ENCODE peak calls at places on chromosomes 12 and 14, in four cellular contexts. One of them, this sample, is unnamed.

GRCh38 chr12:53113307-53113706 is 10.0 kb downstream of the SOAT2 start:
- DNase-seq in GM12865: no peak
- DNase-seq in psoas muscle: no peak
- DNase-seq in kidney: no peak
- DNase-seq in this sample: no peak

GRCh38 chr12:92509156-92509758 is 193.5 kb upstream of the PLEKHG7 start:
- DNase-seq in psoas muscle: no peak
- DNase-seq in kidney: no peak
- DNase-seq in GM12865: no peak
- DNase-seq in this sample: no peak

GRCh38 chr14:70514168-70515069 is 20.4 kb downstream of the ADAM20 start:
- DNase-seq in psoas muscle: no peak
- DNase-seq in GM12865: peak
- DNase-seq in kidney: no peak
- DNase-seq in this sample: no peak

GRCh38 chr14:89479802-89480201 is 62.8 kb upstream of the FOXN3 start:
- DNase-seq in psoas muscle: no peak
- DNase-seq in kidney: no peak
- DNase-seq in GM12865: no peak
- DNase-seq in this sample: no peak

GRCh38 chr12:110606253-110606611 is 7.7 kb upstream of the TCTN1 start:
- DNase-seq in kidney: no peak
- DNase-seq in GM12865: peak
- DNase-seq in psoas muscle: no peak
- DNase-seq in this sample: no peak

GRCh38 chr14:99624971-99625370 is 20.0 kb upstream of the HHIPL1 start:
- DNase-seq in kidney: peak
- DNase-seq in psoas muscle: no peak
- DNase-seq in GM12865: peak
- DNase-seq in this sample: no peak

GRCh38 chr14:84036863-84037262 is 1493.1 kb upstream of the FLRT2 start:
- DNase-seq in GM12865: peak
- DNase-seq in kidney: no peak
- DNase-seq in psoas muscle: no peak
- DNase-seq in this sample: no peak

GRCh38 chr14:65258391-65258790 is 154.1 kb upstream of the FUT8 start:
- DNase-seq in GM12865: no peak
- DNase-seq in kidney: no peak
- DNase-seq in psoas muscle: no peak
- DNase-seq in this sample: no peak

GRCh38 chr14:86481105-86481504 is 951.2 kb downstream of the FLRT2 start:
- DNase-seq in GM12865: no peak
- DNase-seq in kidney: no peak
- DNase-seq in psoas muscle: no peak
- DNase-seq in this sample: no peak

GRCh38 chr12:25368542-25368941 is 117.8 kb upstream of the KRAS start:
- DNase-seq in GM12865: no peak
- DNase-seq in psoas muscle: no peak
- DNase-seq in kidney: no peak
- DNase-seq in this sample: no peak

GRCh38 chr14:38297681-38298080 is 41.8 kb upstream of the CLEC14A start:
- DNase-seq in kidney: no peak
- DNase-seq in GM12865: no peak
- DNase-seq in psoas muscle: no peak
- DNase-seq in this sample: no peak

GRCh38 chr14:71610149-71610548 is 322.1 kb upstream of the RGS6 start:
- DNase-seq in GM12865: no peak
- DNase-seq in psoas muscle: no peak
- DNase-seq in kidney: no peak
- DNase-seq in this sample: no peak

GRCh38 chr12:58368001-58368400 is 426.6 kb downstream of the ATP23 start:
- DNase-seq in psoas muscle: no peak
- DNase-seq in GM12865: no peak
- DNase-seq in kidney: no peak
- DNase-seq in this sample: no peak

GRCh38 chr14:101506921-101507300 is 54.4 kb upstream of the DIO3 start:
- DNase-seq in psoas muscle: no peak
- DNase-seq in GM12865: no peak
- DNase-seq in kidney: peak
- DNase-seq in this sample: no peak

GRCh38 chr12:117836999-117837736 is 131.6 kb downstream of the KSR2 start:
- DNase-seq in psoas muscle: peak
- DNase-seq in GM12865: peak
- DNase-seq in kidney: peak
- DNase-seq in this sample: peak

GRCh38 chr14:72892879-72893635 is 844 bp downstream of the DPF3 start:
- DNase-seq in GM12865: peak
- DNase-seq in kidney: peak
- DNase-seq in psoas muscle: peak
- DNase-seq in this sample: no peak

GRCh38 chr12:53063708-53064612 is 14.1 kb downstream of the TNS2 start:
- DNase-seq in GM12865: no peak
- DNase-seq in psoas muscle: peak
- DNase-seq in kidney: peak
- DNase-seq in this sample: no peak

GRCh38 chr14:100541621-100542560 is 45.3 kb downstream of the BEGAIN start:
- DNase-seq in GM12865: no peak
- DNase-seq in psoas muscle: no peak
- DNase-seq in kidney: peak
- DNase-seq in this sample: no peak

GRCh38 chr12:51460519-51460918 is 35.9 kb downstream of the SLC4A8 start:
- DNase-seq in kidney: no peak
- DNase-seq in GM12865: no peak
- DNase-seq in psoas muscle: no peak
- DNase-seq in this sample: no peak

GRCh38 chr12:82910246-82910893 is 223.7 kb downstream of the TMTC2 start:
- DNase-seq in kidney: no peak
- DNase-seq in psoas muscle: no peak
- DNase-seq in GM12865: no peak
- DNase-seq in this sample: no peak
- TF ChIP-seq CTCF in kidney: no peak
- TF ChIP-seq CTCF in psoas muscle: no peak
- TF ChIP-seq CTCF in GM12865: no peak
- TF ChIP-seq CTCF in this sample: no peak

GRCh38 chr14:34372766-34373165 is 89.3 kb downstream of the SPTSSA start:
- DNase-seq in psoas muscle: no peak
- DNase-seq in GM12865: no peak
- DNase-seq in kidney: no peak
- DNase-seq in this sample: no peak

GRCh38 chr14:34374998-34375740 is 86.9 kb downstream of the SPTSSA start:
- DNase-seq in kidney: no peak
- DNase-seq in psoas muscle: no peak
- DNase-seq in GM12865: no peak
- DNase-seq in this sample: no peak

GRCh38 chr14:34380446-34380845 is 81.6 kb downstream of the SPTSSA start:
- DNase-seq in GM12865: no peak
- DNase-seq in psoas muscle: no peak
- DNase-seq in kidney: no peak
- DNase-seq in this sample: no peak

GRCh38 chr14:34379809-34380147 is 82.3 kb downstream of the SPTSSA start:
- DNase-seq in GM12865: no peak
- DNase-seq in psoas muscle: no peak
- DNase-seq in kidney: no peak
- DNase-seq in this sample: no peak

GRCh38 chr14:34376868-34377267 is 85.2 kb downstream of the SPTSSA start:
- DNase-seq in GM12865: no peak
- DNase-seq in kidney: no peak
- DNase-seq in psoas muscle: no peak
- DNase-seq in this sample: no peak
- H3K4me3 ChIP-seq in GM12865: no peak
- H3K4me3 ChIP-seq in kidney: no peak
- H3K4me3 ChIP-seq in psoas muscle: no peak
- H3K4me3 ChIP-seq in this sample: no peak

DNA sequence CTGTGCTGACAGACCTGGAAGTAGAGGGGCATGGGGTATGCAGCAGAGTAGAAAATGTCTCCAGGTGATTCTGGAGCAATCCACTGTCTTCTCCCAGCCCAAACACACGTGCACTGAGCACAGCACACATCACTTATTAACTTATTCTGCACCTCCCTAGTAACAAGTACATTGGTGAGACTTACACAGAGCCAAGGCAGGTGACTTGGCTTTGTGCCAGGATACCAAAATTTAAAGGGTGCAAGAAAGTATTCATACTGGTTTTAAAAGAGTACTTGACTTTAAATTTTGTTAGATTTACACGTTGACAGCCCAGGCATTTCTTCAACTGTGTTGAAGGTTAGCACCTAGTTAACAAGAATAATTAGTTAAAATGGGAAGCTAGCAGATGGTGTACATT is 11.1 kb upstream of the CARMIL3 start:
- DNase-seq in kidney: no peak
- DNase-seq in psoas muscle: no peak
- DNase-seq in GM12865: no peak
- DNase-seq in this sample: no peak
- TF ChIP-seq CTCF in kidney: no peak
- TF ChIP-seq CTCF in psoas muscle: no peak
- TF ChIP-seq CTCF in GM12865: no peak
- TF ChIP-seq CTCF in this sample: no peak

GRCh38 chr14:50804181-50804721 is 26.7 kb downstream of the NIN start:
- DNase-seq in kidney: no peak
- DNase-seq in psoas muscle: no peak
- DNase-seq in GM12865: no peak
- DNase-seq in this sample: no peak
- H3K4me3 ChIP-seq in kidney: no peak
- H3K4me3 ChIP-seq in psoas muscle: no peak
- H3K4me3 ChIP-seq in GM12865: no peak
- H3K4me3 ChIP-seq in this sample: no peak

DNA sequence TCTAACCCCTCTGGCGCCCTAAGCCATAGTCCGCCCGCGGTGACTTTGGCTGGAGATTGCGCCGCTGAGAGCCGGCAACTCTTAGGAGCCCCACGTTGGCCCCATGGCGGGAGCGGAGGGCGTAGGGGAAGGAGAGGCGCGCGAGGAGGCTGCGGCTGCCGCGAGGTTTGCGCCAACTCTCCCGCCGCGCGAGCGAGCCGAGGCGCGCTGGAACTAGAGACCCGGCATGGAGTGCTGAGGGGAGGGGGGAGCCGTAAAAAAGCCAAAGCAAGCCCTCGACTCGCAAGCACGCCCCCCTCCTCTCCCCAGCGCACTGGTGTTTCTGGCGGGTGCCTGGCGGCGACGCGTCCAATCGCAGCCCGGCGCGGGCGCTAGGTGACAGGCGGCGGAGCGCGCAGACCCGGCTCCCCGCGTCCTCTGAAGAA is at the start of gene SYT10:
- DNase-seq in psoas muscle: no peak
- DNase-seq in kidney: peak
- DNase-seq in GM12865: no peak
- DNase-seq in this sample: no peak
- TF ChIP-seq CTCF in psoas muscle: no peak
- TF ChIP-seq CTCF in kidney: no peak
- TF ChIP-seq CTCF in GM12865: no peak
- TF ChIP-seq CTCF in this sample: no peak

DNA sequence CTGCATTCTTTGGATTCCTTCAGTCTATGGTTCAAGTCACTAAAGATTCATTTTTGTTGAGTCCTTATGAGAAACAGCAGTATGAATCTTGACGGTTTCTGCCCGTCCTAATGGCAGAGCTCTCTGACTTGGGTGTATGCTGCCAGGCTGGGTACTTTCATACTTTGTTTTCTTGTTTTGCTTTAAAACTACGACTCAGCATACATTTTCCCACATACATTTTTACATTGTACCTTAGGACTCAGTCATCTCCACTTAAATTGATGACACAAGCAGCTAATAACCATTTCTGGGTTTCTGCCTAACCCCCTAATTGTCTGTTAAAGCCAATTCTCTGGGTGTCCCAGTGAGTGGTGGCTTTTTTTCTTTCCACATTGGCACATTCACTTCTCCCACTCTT is 4.8 kb upstream of the DDX55 start:
- DNase-seq in GM12865: no peak
- DNase-seq in kidney: no peak
- DNase-seq in psoas muscle: no peak
- DNase-seq in this sample: no peak
- H3K4me3 ChIP-seq in GM12865: no peak
- H3K4me3 ChIP-seq in kidney: no peak
- H3K4me3 ChIP-seq in psoas muscle: no peak
- H3K4me3 ChIP-seq in this sample: no peak

GRCh38 chr14:104443391-104444158 is 136.0 kb upstream of the C14orf180 start:
- DNase-seq in kidney: no peak
- DNase-seq in psoas muscle: no peak
- DNase-seq in GM12865: no peak
- DNase-seq in this sample: no peak
- TF ChIP-seq CTCF in kidney: no peak
- TF ChIP-seq CTCF in psoas muscle: no peak
- TF ChIP-seq CTCF in GM12865: no peak
- TF ChIP-seq CTCF in this sample: no peak

GRCh38 chr12:103877934-103878510 is 37.0 kb upstream of the NT5DC3 start:
- DNase-seq in kidney: no peak
- DNase-seq in GM12865: peak
- DNase-seq in psoas muscle: peak
- DNase-seq in this sample: peak
- H3K4me3 ChIP-seq in kidney: no peak
- H3K4me3 ChIP-seq in GM12865: no peak
- H3K4me3 ChIP-seq in psoas muscle: no peak
- H3K4me3 ChIP-seq in this sample: no peak

GRCh38 chr12:4112734-4113396 is 160.7 kb upstream of the CCND2 start:
- DNase-seq in kidney: no peak
- DNase-seq in psoas muscle: no peak
- DNase-seq in GM12865: peak
- DNase-seq in this sample: no peak

GRCh38 chr12:4111010-4111409 is 162.6 kb upstream of the CCND2 start:
- DNase-seq in psoas muscle: no peak
- DNase-seq in kidney: peak
- DNase-seq in GM12865: no peak
- DNase-seq in this sample: no peak

GRCh38 chr12:4114986-4115385 is 158.6 kb upstream of the CCND2 start:
- DNase-seq in GM12865: no peak
- DNase-seq in psoas muscle: no peak
- DNase-seq in kidney: peak
- DNase-seq in this sample: no peak

GRCh38 chr12:4109826-4110225 is 163.7 kb upstream of the CCND2 start:
- DNase-seq in GM12865: no peak
- DNase-seq in kidney: peak
- DNase-seq in psoas muscle: no peak
- DNase-seq in this sample: no peak

GRCh38 chr12:4112290-4112689 is 161.3 kb upstream of the CCND2 start:
- DNase-seq in GM12865: peak
- DNase-seq in kidney: no peak
- DNase-seq in psoas muscle: no peak
- DNase-seq in this sample: peak
- TF ChIP-seq CTCF in GM12865: no peak
- TF ChIP-seq CTCF in kidney: no peak
- TF ChIP-seq CTCF in psoas muscle: no peak
- TF ChIP-seq CTCF in this sample: no peak

DNA sequence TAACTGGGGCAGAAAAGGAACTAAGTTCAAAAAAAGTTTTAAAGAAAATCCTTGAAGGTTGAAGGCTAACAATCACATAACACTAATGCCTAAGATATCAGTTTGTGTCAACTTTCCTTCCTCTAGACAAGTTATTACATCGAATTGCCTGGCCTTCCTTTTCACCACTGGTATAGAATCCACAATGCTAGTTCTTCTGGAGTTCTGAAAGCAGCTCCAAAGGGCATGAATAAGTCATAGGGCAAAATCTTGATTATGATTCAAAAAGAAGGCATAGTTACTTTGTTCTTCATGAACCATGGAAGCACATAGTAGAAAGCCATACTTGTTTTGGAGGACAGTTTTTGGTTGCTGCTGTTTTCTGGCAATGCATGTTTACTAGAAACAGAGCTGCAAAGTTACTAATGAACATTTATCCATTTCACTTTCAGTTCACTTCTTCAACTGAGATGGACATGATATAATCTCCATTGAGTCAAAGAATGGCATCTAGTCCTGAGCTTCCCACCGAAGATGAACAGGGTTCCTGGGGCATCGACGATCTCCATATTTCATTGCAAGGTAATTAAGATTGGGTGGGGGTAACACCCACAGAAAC is 56.0 kb downstream of the SYNE2 start:
- DNase-seq in psoas muscle: no peak
- DNase-seq in GM12865: peak
- DNase-seq in kidney: no peak
- DNase-seq in this sample: no peak
- H3K4me3 ChIP-seq in psoas muscle: no peak
- H3K4me3 ChIP-seq in GM12865: peak
- H3K4me3 ChIP-seq in kidney: peak
- H3K4me3 ChIP-seq in this sample: no peak